ENCODE peak calls at places on chromosomes 12 and 14, in five cellular contexts. One of them, this sample, is unnamed.

GRCh38 chr12:65655074-65655493 is 169.2 kb upstream of the HMGA2 start:
- DNase-seq in tibial artery: no peak
- DNase-seq in testis: no peak
- DNase-seq in tibial nerve: no peak
- DNase-seq in ovary: no peak
- DNase-seq in this sample: no peak

GRCh38 chr12:57063991-57064725 is 14.2 kb upstream of the MYO1A start:
- DNase-seq in tibial artery: no peak
- DNase-seq in testis: no peak
- DNase-seq in tibial nerve: no peak
- DNase-seq in ovary: no peak
- DNase-seq in this sample: no peak

GRCh38 chr12:109052415-109053323 is at the start of gene USP30:
- DNase-seq in tibial artery: peak
- DNase-seq in testis: peak
- DNase-seq in tibial nerve: peak
- DNase-seq in ovary: peak
- DNase-seq in this sample: peak

GRCh38 chr14:38404100-38404541 is 148.2 kb upstream of the CLEC14A start:
- DNase-seq in tibial artery: no peak
- DNase-seq in testis: no peak
- DNase-seq in tibial nerve: no peak
- DNase-seq in ovary: no peak
- DNase-seq in this sample: no peak

GRCh38 chr14:85233756-85234545 is 296.0 kb upstream of the FLRT2 start:
- DNase-seq in tibial artery: no peak
- DNase-seq in testis: no peak
- DNase-seq in tibial nerve: no peak
- DNase-seq in ovary: no peak
- DNase-seq in this sample: no peak

GRCh38 chr14:21704340-21704737 is 30.7 kb upstream of the OR4E1 start:
- DNase-seq in tibial artery: no peak
- DNase-seq in testis: no peak
- DNase-seq in tibial nerve: no peak
- DNase-seq in ovary: no peak
- DNase-seq in this sample: no peak

GRCh38 chr12:19222566-19222965 is 93.0 kb downstream of the PLEKHA5 start:
- DNase-seq in tibial artery: no peak
- DNase-seq in testis: no peak
- DNase-seq in tibial nerve: no peak
- DNase-seq in ovary: no peak
- DNase-seq in this sample: no peak

GRCh38 chr12:13362260-13362841 is 165.8 kb downstream of the EMP1 start:
- DNase-seq in tibial artery: no peak
- DNase-seq in testis: peak
- DNase-seq in tibial nerve: no peak
- DNase-seq in ovary: no peak
- DNase-seq in this sample: no peak

GRCh38 chr12:93674386-93674785 is 2.8 kb upstream of the CRADD start:
- DNase-seq in tibial artery: no peak
- DNase-seq in testis: no peak
- DNase-seq in tibial nerve: no peak
- DNase-seq in ovary: no peak
- DNase-seq in this sample: no peak

GRCh38 chr14:50533314-50533705 is 941 bp upstream of the MAP4K5 start:
- DNase-seq in tibial artery: no peak
- DNase-seq in testis: no peak
- DNase-seq in tibial nerve: no peak
- DNase-seq in ovary: no peak
- DNase-seq in this sample: no peak

GRCh38 chr12:26831959-26832816 is 806 bp downstream of the ITPR2 start:
- DNase-seq in tibial artery: peak
- DNase-seq in testis: peak
- DNase-seq in tibial nerve: peak
- DNase-seq in ovary: peak
- DNase-seq in this sample: peak

GRCh38 chr12:32285484-32285883 is 113.9 kb upstream of the FGD4 start:
- DNase-seq in tibial artery: no peak
- DNase-seq in testis: no peak
- DNase-seq in tibial nerve: no peak
- DNase-seq in ovary: no peak
- DNase-seq in this sample: no peak

GRCh38 chr12:130441771-130442760 is 104.4 kb downstream of the PIWIL1 start:
- DNase-seq in tibial artery: no peak
- DNase-seq in testis: no peak
- DNase-seq in tibial nerve: no peak
- DNase-seq in ovary: no peak
- DNase-seq in this sample: no peak

GRCh38 chr12:93870020-93870795 is 193.0 kb downstream of the CRADD start:
- DNase-seq in tibial artery: no peak
- DNase-seq in testis: no peak
- DNase-seq in tibial nerve: no peak
- DNase-seq in ovary: no peak
- DNase-seq in this sample: no peak

GRCh38 chr12:108560321-108560721 is 652 bp downstream of the SART3 start:
- DNase-seq in tibial artery: no peak
- DNase-seq in testis: no peak
- DNase-seq in tibial nerve: no peak
- DNase-seq in ovary: no peak
- DNase-seq in this sample: no peak

GRCh38 chr12:89016970-89017778 is 335.1 kb downstream of the DUSP6 start:
- DNase-seq in tibial artery: no peak
- DNase-seq in testis: peak
- DNase-seq in tibial nerve: no peak
- DNase-seq in ovary: no peak
- DNase-seq in this sample: peak

GRCh38 chr12:96143392-96143791 is 50.8 kb upstream of the ELK3 start:
- DNase-seq in tibial artery: no peak
- DNase-seq in testis: no peak
- DNase-seq in tibial nerve: no peak
- DNase-seq in ovary: no peak
- DNase-seq in this sample: no peak

GRCh38 chr12:116551952-116552749 is 7.0 kb upstream of the MAP1LC3B2 start:
- DNase-seq in tibial artery: no peak
- DNase-seq in testis: peak
- DNase-seq in tibial nerve: no peak
- DNase-seq in ovary: no peak
- DNase-seq in this sample: no peak

GRCh38 chr14:51576112-51576420 is 75.6 kb upstream of the FRMD6 start:
- DNase-seq in tibial artery: no peak
- DNase-seq in testis: no peak
- DNase-seq in tibial nerve: no peak
- DNase-seq in ovary: no peak
- DNase-seq in this sample: no peak

GRCh38 chr12:11771356-11771755 is 121.9 kb downstream of the ETV6 start:
- DNase-seq in tibial artery: no peak
- DNase-seq in testis: no peak
- DNase-seq in tibial nerve: no peak
- DNase-seq in ovary: no peak
- DNase-seq in this sample: no peak

GRCh38 chr12:77847060-77847541 is 16.4 kb downstream of the NAV3 start:
- DNase-seq in tibial artery: no peak
- DNase-seq in testis: no peak
- DNase-seq in tibial nerve: no peak
- DNase-seq in ovary: no peak
- DNase-seq in this sample: no peak

GRCh38 chr14:68666899-68667298 is 126.0 kb downstream of the ZFP36L1 start:
- DNase-seq in tibial artery: peak
- DNase-seq in testis: no peak
- DNase-seq in tibial nerve: no peak
- DNase-seq in ovary: peak
- DNase-seq in this sample: no peak
- H3K27ac ChIP-seq in tibial artery: peak
- H3K27ac ChIP-seq in testis: no peak
- H3K27ac ChIP-seq in tibial nerve: no peak
- H3K27ac ChIP-seq in ovary: no peak
- H3K27ac ChIP-seq in this sample: no peak

DNA sequence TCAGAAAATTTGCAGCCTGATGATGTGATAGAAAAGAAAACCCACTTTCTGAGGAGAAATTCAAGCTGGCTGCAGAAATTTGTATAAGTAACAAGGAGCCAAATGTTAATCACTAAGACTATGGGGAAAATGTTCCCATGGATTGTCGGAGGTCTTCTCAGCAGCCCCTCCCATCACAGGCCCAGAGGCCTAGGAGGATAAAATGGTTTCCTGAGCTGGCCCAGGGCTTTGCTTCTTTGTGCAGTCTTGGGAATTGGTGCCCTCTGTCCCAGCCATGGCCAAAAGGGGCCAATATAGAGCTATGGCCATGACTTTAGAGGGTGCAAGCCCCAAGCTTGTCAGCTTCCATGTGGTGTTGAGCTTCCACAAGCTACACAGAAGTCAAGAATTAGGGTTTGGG is 335.9 kb downstream of the ATP23 start:
- DNase-seq in tibial artery: no peak
- DNase-seq in testis: no peak
- DNase-seq in tibial nerve: no peak
- DNase-seq in ovary: no peak
- DNase-seq in this sample: no peak
- H3K27ac ChIP-seq in tibial artery: no peak
- H3K27ac ChIP-seq in testis: no peak
- H3K27ac ChIP-seq in tibial nerve: no peak
- H3K27ac ChIP-seq in ovary: no peak
- H3K27ac ChIP-seq in this sample: no peak

GRCh38 chr12:113071063-113071426 is 14.5 kb downstream of the DTX1 start:
- DNase-seq in tibial artery: no peak
- DNase-seq in testis: peak
- DNase-seq in tibial nerve: no peak
- DNase-seq in ovary: no peak
- DNase-seq in this sample: no peak
- H3K27ac ChIP-seq in tibial artery: no peak
- H3K27ac ChIP-seq in testis: peak
- H3K27ac ChIP-seq in tibial nerve: peak
- H3K27ac ChIP-seq in ovary: no peak
- H3K27ac ChIP-seq in this sample: peak

DNA sequence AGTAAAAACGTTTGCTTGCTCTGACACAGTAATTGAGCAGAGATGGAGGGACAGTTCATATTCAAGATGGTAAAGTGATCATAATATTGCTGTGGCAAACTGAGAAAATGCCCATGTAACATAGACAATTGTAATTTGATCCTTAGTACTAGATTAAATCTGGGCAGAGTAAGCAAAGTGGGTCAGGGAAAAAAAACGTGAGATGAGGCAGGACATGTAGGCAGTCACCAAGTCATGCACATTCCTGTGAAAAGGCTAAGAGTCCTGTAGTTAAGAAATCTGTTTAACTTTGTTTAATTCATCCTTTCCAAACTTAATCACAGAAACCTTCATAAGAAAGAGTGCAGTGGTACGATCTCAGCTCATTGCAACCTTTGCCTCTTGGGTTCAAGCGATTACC is 16.1 kb downstream of the BTBD7 start:
- DNase-seq in tibial artery: no peak
- DNase-seq in testis: no peak
- DNase-seq in tibial nerve: no peak
- DNase-seq in ovary: no peak
- DNase-seq in this sample: no peak
- H3K27ac ChIP-seq in tibial artery: no peak
- H3K27ac ChIP-seq in testis: no peak
- H3K27ac ChIP-seq in tibial nerve: no peak
- H3K27ac ChIP-seq in ovary: no peak
- H3K27ac ChIP-seq in this sample: no peak

GRCh38 chr12:84508943-84509342 is 403.7 kb downstream of the SLC6A15 start:
- DNase-seq in tibial artery: no peak
- DNase-seq in testis: no peak
- DNase-seq in tibial nerve: no peak
- DNase-seq in ovary: no peak
- DNase-seq in this sample: no peak
- H3K27ac ChIP-seq in tibial artery: no peak
- H3K27ac ChIP-seq in testis: no peak
- H3K27ac ChIP-seq in tibial nerve: no peak
- H3K27ac ChIP-seq in ovary: no peak
- H3K27ac ChIP-seq in this sample: no peak

GRCh38 chr12:70002912-70003255 is 177.9 kb downstream of the MYRFL start:
- DNase-seq in tibial artery: no peak
- DNase-seq in testis: no peak
- DNase-seq in tibial nerve: no peak
- DNase-seq in ovary: no peak
- DNase-seq in this sample: no peak
- H3K27ac ChIP-seq in tibial artery: peak
- H3K27ac ChIP-seq in testis: no peak
- H3K27ac ChIP-seq in tibial nerve: peak
- H3K27ac ChIP-seq in ovary: no peak
- H3K27ac ChIP-seq in this sample: no peak

GRCh38 chr12:104218935-104219334 is 3.4 kb downstream of the TXNRD1 start:
- DNase-seq in tibial artery: no peak
- DNase-seq in testis: no peak
- DNase-seq in tibial nerve: no peak
- DNase-seq in ovary: no peak
- DNase-seq in this sample: no peak

GRCh38 chr12:104219908-104220404 is 4.4 kb downstream of the TXNRD1 start:
- DNase-seq in tibial artery: no peak
- DNase-seq in testis: no peak
- DNase-seq in tibial nerve: no peak
- DNase-seq in ovary: no peak
- DNase-seq in this sample: no peak

GRCh38 chr12:104216461-104217058 is 981 bp downstream of the TXNRD1 start:
- DNase-seq in tibial artery: no peak
- DNase-seq in testis: no peak
- DNase-seq in tibial nerve: no peak
- DNase-seq in ovary: no peak
- DNase-seq in this sample: no peak

GRCh38 chr12:104220931-104221330 is 5.4 kb downstream of the TXNRD1 start:
- DNase-seq in tibial artery: no peak
- DNase-seq in testis: no peak
- DNase-seq in tibial nerve: no peak
- DNase-seq in ovary: no peak
- DNase-seq in this sample: no peak

GRCh38 chr12:104219361-104219892 is 3.8 kb downstream of the TXNRD1 start:
- DNase-seq in tibial artery: no peak
- DNase-seq in testis: peak
- DNase-seq in tibial nerve: no peak
- DNase-seq in ovary: no peak
- DNase-seq in this sample: no peak
- H3K27ac ChIP-seq in tibial artery: peak
- H3K27ac ChIP-seq in testis: peak
- H3K27ac ChIP-seq in tibial nerve: peak
- H3K27ac ChIP-seq in ovary: no peak
- H3K27ac ChIP-seq in this sample: no peak

DNA sequence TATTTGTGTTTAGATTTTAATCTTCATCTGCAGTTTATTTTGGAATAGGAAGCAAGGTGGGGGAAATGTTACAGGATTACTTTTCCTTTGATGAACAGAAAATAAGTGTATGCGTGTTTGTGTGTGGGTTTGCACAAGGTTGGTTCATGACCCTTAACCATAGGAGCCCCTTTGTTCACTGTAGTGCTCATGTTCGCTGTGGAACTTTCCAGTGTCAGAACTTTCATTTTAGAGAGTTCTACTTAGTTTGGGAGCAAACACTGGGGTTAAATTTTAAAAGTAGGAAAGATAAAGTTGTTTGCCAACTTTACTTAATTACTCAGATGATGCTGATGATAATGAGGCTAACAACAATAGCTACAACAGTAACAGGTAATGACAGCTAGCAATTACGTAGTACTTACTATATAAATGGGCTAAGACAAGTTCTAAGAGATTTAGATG is 6.5 kb upstream of the A2M start:
- DNase-seq in tibial artery: no peak
- DNase-seq in testis: no peak
- DNase-seq in tibial nerve: no peak
- DNase-seq in ovary: no peak
- DNase-seq in this sample: no peak
- H3K27ac ChIP-seq in tibial artery: peak
- H3K27ac ChIP-seq in testis: no peak
- H3K27ac ChIP-seq in tibial nerve: peak
- H3K27ac ChIP-seq in ovary: no peak
- H3K27ac ChIP-seq in this sample: peak